ENCODE peak calls at places on chromosomes 13 and 19, in six cellular contexts. K is GM12865, D is testis, E is IMR-90, T is cardiac muscle cell, R is tibial artery. C is an unnamed sample.

GRCh38 chr19:11242864-11243797 is 3.7 kb downstream of the ANGPTL8 start:
- DNase-seq in K (peak), D (peak), E (peak), T (peak), R (peak), C (peak)

GRCh38 chr19:41203371-41203770 is 10.4 kb downstream of the CYP2S1 start:
- DNase-seq in K (no peak), D (no peak), E (no peak), T (no peak), R (no peak), C (no peak)

GRCh38 chr19:57241181-57241580 is 749 bp downstream of the ZNF805 start:
- DNase-seq in K (peak), D (no peak), E (peak), T (peak), R (no peak), C (peak)

GRCh38 chr19:10871711-10872550 is 578 bp downstream of the CARM1 start:
- DNase-seq in K (peak), D (peak), E (no peak), T (peak), R (peak), C (no peak)

GRCh38 chr19:56211718-56212117 is 9.6 kb downstream of the ZSCAN5C start:
- DNase-seq in K (no peak), D (no peak), E (no peak), T (no peak), R (no peak), C (no peak)

GRCh38 chr19:46614114-46614701 is 10.7 kb downstream of the PTGIR start:
- DNase-seq in K (peak), D (peak), E (peak), T (peak), R (peak), C (peak)

GRCh38 chr13:76720827-76721226 is 165.4 kb downstream of the KCTD12 start:
- DNase-seq in K (no peak), D (no peak), E (no peak), T (no peak), R (no peak), C (no peak)

GRCh38 chr13:23915308-23915707 is 18.0 kb upstream of the C1QTNF9B start:
- DNase-seq in K (no peak), D (no peak), E (no peak), T (no peak), R (no peak), C (no peak)

GRCh38 chr13:88544836-88545235 is 873.7 kb downstream of the SLITRK5 start:
- DNase-seq in K (no peak), D (no peak), E (no peak), T (no peak), R (no peak), C (no peak)

GRCh38 chr19:10593148-10593547 is 6.0 kb upstream of the AP1M2 start:
- DNase-seq in K (no peak), D (no peak), E (no peak), T (no peak), R (no peak), C (no peak)

GRCh38 chr13:109938255-109938936 is 152.0 kb upstream of the IRS2 start:
- DNase-seq in K (no peak), D (no peak), E (peak), T (peak), R (no peak), C (peak)

GRCh38 chr13:111951982-111952565 is 114.9 kb upstream of the SOX1 start:
- DNase-seq in K (no peak), D (no peak), E (no peak), T (no peak), R (no peak), C (no peak)

GRCh38 chr19:33040994-33041827 is 23.5 kb downstream of the RHPN2 start:
- DNase-seq in K (no peak), D (no peak), E (no peak), T (peak), R (no peak), C (peak)

GRCh38 chr13:38180670-38181069 is 169.0 kb upstream of the UFM1 start:
- DNase-seq in K (no peak), D (no peak), E (no peak), T (peak), R (no peak), C (peak)

GRCh38 chr19:30333291-30334065 is 38.7 kb upstream of the ZNF536 start:
- DNase-seq in K (no peak), D (no peak), E (no peak), T (no peak), R (no peak), C (no peak)

GRCh38 chr19:55660404-55660803 is 5.6 kb downstream of the U2AF2 start:
- DNase-seq in K (no peak), D (no peak), E (no peak), T (no peak), R (no peak), C (no peak)

GRCh38 chr19:35118268-35119026 is 2.8 kb downstream of the FXYD3 start:
- DNase-seq in K (no peak), D (no peak), E (no peak), T (no peak), R (no peak), C (no peak)

GRCh38 chr13:112606125-112607001 is 18.4 kb upstream of the TUBGCP3 start:
- DNase-seq in K (peak), D (peak), E (peak), T (peak), R (peak), C (peak)

GRCh38 chr19:42965204-42965603 is 28.2 kb upstream of the PSG7 start:
- DNase-seq in K (no peak), D (no peak), E (peak), T (no peak), R (no peak), C (peak)

GRCh38 chr19:45615795-45616708 is 14.0 kb upstream of the GPR4 start:
- DNase-seq in K (peak), D (peak), E (peak), T (peak), R (peak), C (peak)

GRCh38 chr13:41345165-41345920 is 34.3 kb downstream of the NAA16 start:
- DNase-seq in K (no peak), D (no peak), E (no peak), T (no peak), R (no peak), C (no peak)

GRCh38 chr13:49165798-49166752 is 54.1 kb upstream of the MLNR start:
- DNase-seq in K (no peak), D (no peak), E (peak), T (peak), R (no peak), C (peak)

GRCh38 chr19:44540736-44541135 is 11.3 kb upstream of the CEACAM20 start:
- DNase-seq in K (no peak), D (no peak), E (no peak), T (no peak), R (peak), C (no peak)

GRCh38 chr19:32254128-32254527 is 91.3 kb upstream of the ZNF507 start:
- DNase-seq in K (no peak), D (no peak), E (no peak), T (no peak), R (no peak), C (no peak)

GRCh38 chr13:111114362-111115050 is 604 bp upstream of the ARHGEF7 start:
- DNase-seq in K (peak), D (peak), E (peak), T (peak), R (peak), C (peak)

GRCh38 chr13:24161010-24161775 is 673 bp downstream of the SPATA13 start:
- DNase-seq in K (peak), D (peak), E (no peak), T (no peak), R (peak), C (no peak)

GRCh38 chr19:13033819-13034611 is 38.7 kb downstream of the NFIX start:
- DNase-seq in K (peak), D (peak), E (peak), T (peak), R (peak), C (peak)

GRCh38 chr13:34577051-34577450 is 365.0 kb upstream of the NBEA start:
- DNase-seq in K (no peak), D (no peak), E (no peak), T (peak), R (no peak), C (peak)

GRCh38 chr19:4715529-4716221 is 8.0 kb downstream of the DPP9 start:
- DNase-seq in K (no peak), D (no peak), E (no peak), T (no peak), R (no peak), C (no peak)

GRCh38 chr13:77016888-77017623 is 9.9 kb downstream of the FBXL3 start:
- DNase-seq in K (no peak), D (no peak), E (no peak), T (no peak), R (no peak), C (no peak)

GRCh38 chr13:69657676-69658075 is 449.9 kb upstream of the ATXN8OS start:
- DNase-seq in K (no peak), D (no peak), E (no peak), T (no peak), R (no peak), C (no peak)

GRCh38 chr13:37481005-37481857 is 117.3 kb downstream of the POSTN start:
- DNase-seq in K (no peak), D (no peak), E (peak), T (peak), R (no peak), C (peak)

GRCh38 chr19:58229255-58229639 is 533 bp downstream of the ZNF544 start:
- DNase-seq in K (peak), D (peak), E (peak), T (peak), R (no peak), C (peak)

GRCh38 chr13:22422023-22422422 is 751.1 kb downstream of the FGF9 start:
- DNase-seq in K (no peak), D (no peak), E (no peak), T (no peak), R (no peak), C (no peak)

DNA sequence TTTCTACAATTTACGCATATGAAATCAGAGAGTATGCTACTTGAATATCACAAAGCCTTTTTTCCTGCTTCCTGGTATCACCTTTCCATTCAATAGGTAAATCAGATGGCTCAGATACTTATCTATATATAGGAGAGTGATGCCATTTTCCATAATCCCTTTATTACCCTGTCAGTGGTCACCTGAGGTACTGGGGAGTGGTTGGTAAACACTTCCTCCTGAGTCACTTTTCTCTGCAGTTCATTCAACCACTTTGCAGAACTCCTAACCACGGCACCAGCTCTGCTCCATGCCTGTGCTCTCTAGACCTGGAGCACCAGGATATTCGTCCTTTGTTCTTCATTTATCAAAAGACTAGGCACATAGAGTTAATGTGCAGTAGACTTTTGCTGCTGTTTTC is 748.5 kb upstream of the KLHL1 start:
- DNase-seq in K (no peak), D (no peak), E (no peak), T (no peak), R (no peak), C (no peak)
- H3K4me3 ChIP-seq in K (no peak), D (no peak), E (no peak), T (no peak), R (no peak), C (no peak)

DNA sequence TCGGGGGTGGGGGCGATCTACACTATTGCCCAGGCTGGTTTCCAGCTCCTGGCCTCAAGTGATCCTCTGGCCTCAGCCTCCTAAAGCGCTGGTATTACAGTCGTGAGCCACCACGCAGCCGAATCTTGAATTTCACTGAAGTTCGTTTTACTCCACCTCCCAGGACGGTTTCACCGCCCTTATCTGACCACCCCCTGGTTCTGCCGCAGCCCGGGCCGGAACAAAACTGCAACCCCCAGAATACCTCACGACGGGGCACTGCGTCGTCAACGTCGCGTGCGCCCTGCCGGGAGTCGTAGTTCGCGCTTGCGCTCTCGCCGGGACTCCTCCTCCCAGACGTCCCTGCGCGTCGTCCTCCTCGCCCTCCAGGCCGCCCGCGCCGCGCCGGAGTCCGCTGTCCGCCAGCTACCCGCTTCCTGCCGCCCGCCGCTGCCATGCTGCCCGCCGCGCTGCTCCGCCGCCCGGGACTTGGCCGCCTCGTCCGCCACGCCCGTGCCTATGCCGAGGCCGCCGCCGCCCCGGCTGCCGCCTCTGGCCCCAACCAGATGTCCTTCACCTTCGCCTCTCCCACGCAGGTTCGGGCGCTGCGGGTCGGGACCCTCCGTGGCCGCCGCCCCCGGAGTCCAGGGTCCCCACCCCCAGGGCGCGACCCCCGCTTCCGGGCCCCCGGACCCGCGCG is at the start of gene ATP5F1D:
- DNase-seq in K (peak), D (peak), E (peak), T (peak), R (peak), C (peak)
- TF ChIP-seq CTCF in K (no peak), D (peak), E (no peak), T (no peak), R (no peak), C (no peak)

GRCh38 chr13:44374348-44374712 is 706 bp downstream of the SERP2 start:
- DNase-seq in K (no peak), D (no peak), E (no peak), T (no peak), R (no peak), C (no peak)
- H3K4me3 ChIP-seq in K (no peak), D (peak), E (no peak), T (peak), R (peak), C (peak)

GRCh38 chr19:18271433-18271841 is 2.8 kb downstream of the IQCN start:
- DNase-seq in K (no peak), D (peak), E (no peak), T (peak), R (no peak), C (no peak)

GRCh38 chr19:18278521-18279265 is 2.7 kb downstream of the JUND start:
- DNase-seq in K (peak), D (no peak), E (no peak), T (peak), R (no peak), C (peak)

GRCh38 chr19:18274303-18274775 is at the start of gene IQCN:
- DNase-seq in K (no peak), D (no peak), E (no peak), T (peak), R (peak), C (peak)

GRCh38 chr19:18273566-18274302 is 518 bp downstream of the IQCN start:
- DNase-seq in K (no peak), D (no peak), E (no peak), T (no peak), R (no peak), C (no peak)

GRCh38 chr19:18274776-18275356 is 614 bp upstream of the IQCN start:
- DNase-seq in K (no peak), D (peak), E (peak), T (peak), R (peak), C (peak)
- TF ChIP-seq CTCF in K (no peak), D (no peak), E (peak), T (no peak), R (peak), C (no peak)

GRCh38 chr13:82305588-82305987 is 1576.7 kb downstream of the SLITRK1 start:
- DNase-seq in K (no peak), D (no peak), E (no peak), T (no peak), R (no peak), C (no peak)
- H3K4me3 ChIP-seq in K (no peak), D (no peak), E (no peak), T (no peak), R (no peak), C (no peak)

DNA sequence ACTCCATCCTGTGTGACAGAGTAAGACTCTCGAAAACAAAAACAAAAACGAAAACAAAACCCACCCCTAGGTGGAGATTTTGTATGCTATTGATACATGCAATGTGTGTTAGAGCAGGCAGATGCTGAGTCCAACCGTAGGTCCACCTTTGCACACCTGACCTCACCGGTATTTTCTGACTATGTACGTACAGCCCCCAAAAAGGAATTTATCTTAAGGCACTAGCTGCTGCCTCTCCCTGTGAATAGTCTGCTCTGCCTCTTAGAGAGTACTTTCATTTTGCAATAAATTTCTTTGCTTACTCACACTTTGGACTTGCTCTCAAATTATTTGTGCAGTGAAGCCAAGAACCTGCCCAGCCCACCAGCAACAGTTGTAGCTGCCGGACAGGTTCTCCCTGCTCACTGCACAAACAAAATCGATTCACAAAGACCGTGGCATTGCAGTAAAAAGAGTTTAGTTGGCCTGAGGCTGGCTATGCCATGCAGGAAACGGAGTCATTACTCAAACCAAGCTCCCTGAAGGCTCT is 8.2 kb upstream of the ZNF77 start:
- DNase-seq in K (peak), D (no peak), E (no peak), T (no peak), R (no peak), C (peak)
- TF ChIP-seq CTCF in K (peak), D (no peak), E (no peak), T (no peak), R (no peak), C (no peak)

DNA sequence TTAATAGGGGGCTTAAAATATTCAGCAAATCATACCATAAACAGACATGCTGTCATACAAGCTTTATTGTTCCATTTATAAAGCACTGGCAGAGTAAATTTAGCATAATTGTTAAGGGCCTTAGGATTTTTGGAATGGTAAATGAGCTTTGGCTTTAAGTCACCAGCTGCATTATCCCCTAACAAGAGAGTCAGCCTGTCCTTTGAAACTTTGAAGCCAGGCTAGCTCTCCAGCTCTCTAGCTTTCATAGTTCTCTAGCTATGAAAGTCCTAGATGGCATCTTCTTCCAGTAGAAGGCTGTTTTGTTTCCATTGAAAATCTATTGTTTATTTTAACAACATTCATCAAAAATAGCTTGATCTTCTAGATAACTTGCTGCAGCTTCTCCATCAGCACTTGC is 420.8 kb upstream of the GPC6 start:
- DNase-seq in K (no peak), D (no peak), E (no peak), T (no peak), R (no peak), C (no peak)
- H3K4me3 ChIP-seq in K (peak), D (peak), E (no peak), T (no peak), R (peak), C (peak)